ENCODE peak calls at places on chromosomes 4 and X, in seven cellular contexts. One of them, this sample, is unnamed.

GRCh38 chr4:19675172-19675811 is 576.4 kb upstream of the SLIT2 start:
- DNase-seq in nucleus accumbens: no peak
- DNase-seq in EL: no peak
- DNase-seq in activated gamma-delta T cell treated with Interleukin-2 at 50 U/mL for 16 hours: no peak
- DNase-seq in HTR-8/SVneo: no peak
- DNase-seq in lung: no peak
- DNase-seq in upper lobe of right lung: no peak
- DNase-seq in this sample: no peak

GRCh38 chr4:105785792-105786191 is 77.2 kb downstream of the GSTCD start:
- DNase-seq in nucleus accumbens: no peak
- DNase-seq in EL: no peak
- DNase-seq in activated gamma-delta T cell treated with Interleukin-2 at 50 U/mL for 16 hours: no peak
- DNase-seq in HTR-8/SVneo: no peak
- DNase-seq in lung: no peak
- DNase-seq in upper lobe of right lung: no peak
- DNase-seq in this sample: no peak

GRCh38 chr4:147958057-147958456 is 226.2 kb downstream of the ARHGAP10 start:
- DNase-seq in nucleus accumbens: no peak
- DNase-seq in EL: no peak
- DNase-seq in activated gamma-delta T cell treated with Interleukin-2 at 50 U/mL for 16 hours: no peak
- DNase-seq in HTR-8/SVneo: no peak
- DNase-seq in lung: no peak
- DNase-seq in upper lobe of right lung: no peak
- DNase-seq in this sample: no peak

GRCh38 chrX:47179221-47179927 is 14.3 kb upstream of the UBA1 start:
- DNase-seq in nucleus accumbens: peak
- DNase-seq in EL: peak
- DNase-seq in activated gamma-delta T cell treated with Interleukin-2 at 50 U/mL for 16 hours: no peak
- DNase-seq in HTR-8/SVneo: no peak
- DNase-seq in lung: no peak
- DNase-seq in upper lobe of right lung: no peak
- DNase-seq in this sample: peak

GRCh38 chrX:71301195-71301924 is at the start of gene ITGB1BP2:
- DNase-seq in nucleus accumbens: no peak
- DNase-seq in EL: peak
- DNase-seq in activated gamma-delta T cell treated with Interleukin-2 at 50 U/mL for 16 hours: no peak
- DNase-seq in HTR-8/SVneo: no peak
- DNase-seq in lung: no peak
- DNase-seq in upper lobe of right lung: no peak
- DNase-seq in this sample: no peak

GRCh38 chr4:5976431-5976830 is 41.8 kb downstream of the C4orf50 start:
- DNase-seq in nucleus accumbens: no peak
- DNase-seq in EL: no peak
- DNase-seq in activated gamma-delta T cell treated with Interleukin-2 at 50 U/mL for 16 hours: no peak
- DNase-seq in HTR-8/SVneo: no peak
- DNase-seq in lung: no peak
- DNase-seq in upper lobe of right lung: peak
- DNase-seq in this sample: peak

GRCh38 chr4:128728190-128728589 is 81.3 kb upstream of the JADE1 start:
- DNase-seq in nucleus accumbens: no peak
- DNase-seq in EL: no peak
- DNase-seq in activated gamma-delta T cell treated with Interleukin-2 at 50 U/mL for 16 hours: no peak
- DNase-seq in HTR-8/SVneo: no peak
- DNase-seq in lung: no peak
- DNase-seq in upper lobe of right lung: no peak
- DNase-seq in this sample: no peak

GRCh38 chrX:31268359-31268758 is 196.5 kb upstream of the FTHL17 start:
- DNase-seq in nucleus accumbens: no peak
- DNase-seq in EL: no peak
- DNase-seq in activated gamma-delta T cell treated with Interleukin-2 at 50 U/mL for 16 hours: no peak
- DNase-seq in HTR-8/SVneo: peak
- DNase-seq in lung: no peak
- DNase-seq in upper lobe of right lung: no peak
- DNase-seq in this sample: no peak

GRCh38 chrX:16589211-16589610 is 60.7 kb upstream of the S100G start:
- DNase-seq in nucleus accumbens: no peak
- DNase-seq in EL: peak
- DNase-seq in activated gamma-delta T cell treated with Interleukin-2 at 50 U/mL for 16 hours: no peak
- DNase-seq in HTR-8/SVneo: no peak
- DNase-seq in lung: no peak
- DNase-seq in upper lobe of right lung: no peak
- DNase-seq in this sample: no peak

GRCh38 chrX:87299563-87300160 is 217.9 kb upstream of the KLHL4 start:
- DNase-seq in nucleus accumbens: no peak
- DNase-seq in EL: peak
- DNase-seq in activated gamma-delta T cell treated with Interleukin-2 at 50 U/mL for 16 hours: no peak
- DNase-seq in HTR-8/SVneo: no peak
- DNase-seq in lung: no peak
- DNase-seq in upper lobe of right lung: no peak
- DNase-seq in this sample: no peak

GRCh38 chr4:52659016-52659721 is at the start of gene USP46:
- DNase-seq in nucleus accumbens: peak
- DNase-seq in EL: peak
- DNase-seq in activated gamma-delta T cell treated with Interleukin-2 at 50 U/mL for 16 hours: peak
- DNase-seq in HTR-8/SVneo: peak
- DNase-seq in lung: peak
- DNase-seq in upper lobe of right lung: peak
- DNase-seq in this sample: peak

GRCh38 chr4:102501176-102501634 is at the start of gene NFKB1:
- DNase-seq in nucleus accumbens: peak
- DNase-seq in EL: peak
- DNase-seq in activated gamma-delta T cell treated with Interleukin-2 at 50 U/mL for 16 hours: peak
- DNase-seq in HTR-8/SVneo: peak
- DNase-seq in lung: peak
- DNase-seq in upper lobe of right lung: peak
- DNase-seq in this sample: peak

GRCh38 chrX:104351173-104351769 is 96.5 kb upstream of the ESX1 start:
- DNase-seq in nucleus accumbens: no peak
- DNase-seq in EL: peak
- DNase-seq in activated gamma-delta T cell treated with Interleukin-2 at 50 U/mL for 16 hours: no peak
- DNase-seq in HTR-8/SVneo: peak
- DNase-seq in lung: no peak
- DNase-seq in upper lobe of right lung: no peak
- DNase-seq in this sample: no peak

GRCh38 chr4:183171484-183172267 is 72.6 kb downstream of the WWC2 start:
- DNase-seq in nucleus accumbens: no peak
- DNase-seq in EL: peak
- DNase-seq in activated gamma-delta T cell treated with Interleukin-2 at 50 U/mL for 16 hours: no peak
- DNase-seq in HTR-8/SVneo: no peak
- DNase-seq in lung: no peak
- DNase-seq in upper lobe of right lung: no peak
- DNase-seq in this sample: no peak

GRCh38 chr4:55745014-55745413 is 74.6 kb upstream of the EXOC1L start:
- DNase-seq in nucleus accumbens: no peak
- DNase-seq in EL: no peak
- DNase-seq in activated gamma-delta T cell treated with Interleukin-2 at 50 U/mL for 16 hours: no peak
- DNase-seq in HTR-8/SVneo: no peak
- DNase-seq in lung: no peak
- DNase-seq in upper lobe of right lung: no peak
- DNase-seq in this sample: no peak

GRCh38 chr4:98661356-98662054 is 3.1 kb upstream of the TSPAN5 start:
- DNase-seq in nucleus accumbens: no peak
- DNase-seq in EL: no peak
- DNase-seq in activated gamma-delta T cell treated with Interleukin-2 at 50 U/mL for 16 hours: no peak
- DNase-seq in HTR-8/SVneo: no peak
- DNase-seq in lung: no peak
- DNase-seq in upper lobe of right lung: no peak
- DNase-seq in this sample: no peak

GRCh38 chrX:45811307-45811706 is 610.6 kb upstream of the DIPK2B start:
- DNase-seq in nucleus accumbens: no peak
- DNase-seq in EL: no peak
- DNase-seq in activated gamma-delta T cell treated with Interleukin-2 at 50 U/mL for 16 hours: no peak
- DNase-seq in HTR-8/SVneo: no peak
- DNase-seq in lung: no peak
- DNase-seq in upper lobe of right lung: no peak
- DNase-seq in this sample: no peak

GRCh38 chr4:182369211-182369610 is 126.0 kb downstream of the TENM3 start:
- DNase-seq in nucleus accumbens: no peak
- DNase-seq in EL: peak
- DNase-seq in activated gamma-delta T cell treated with Interleukin-2 at 50 U/mL for 16 hours: no peak
- DNase-seq in HTR-8/SVneo: no peak
- DNase-seq in lung: no peak
- DNase-seq in upper lobe of right lung: no peak
- DNase-seq in this sample: no peak

GRCh38 chrX:105648732-105649131 is 173.6 kb upstream of the NRK start:
- DNase-seq in nucleus accumbens: no peak
- DNase-seq in EL: no peak
- DNase-seq in activated gamma-delta T cell treated with Interleukin-2 at 50 U/mL for 16 hours: no peak
- DNase-seq in HTR-8/SVneo: no peak
- DNase-seq in lung: no peak
- DNase-seq in upper lobe of right lung: no peak
- DNase-seq in this sample: no peak

GRCh38 chr4:52243367-52243766 is 192.3 kb downstream of the SPATA18 start:
- DNase-seq in nucleus accumbens: no peak
- DNase-seq in EL: no peak
- DNase-seq in activated gamma-delta T cell treated with Interleukin-2 at 50 U/mL for 16 hours: no peak
- DNase-seq in HTR-8/SVneo: no peak
- DNase-seq in lung: no peak
- DNase-seq in upper lobe of right lung: no peak
- DNase-seq in this sample: no peak

GRCh38 chr4:146338512-146338911 is 124.2 kb downstream of the REELD1 start:
- DNase-seq in nucleus accumbens: no peak
- DNase-seq in EL: no peak
- DNase-seq in activated gamma-delta T cell treated with Interleukin-2 at 50 U/mL for 16 hours: no peak
- DNase-seq in HTR-8/SVneo: no peak
- DNase-seq in lung: no peak
- DNase-seq in upper lobe of right lung: no peak
- DNase-seq in this sample: no peak

GRCh38 chrX:148441387-148441786 is 59.0 kb upstream of the AFF2 start:
- DNase-seq in nucleus accumbens: no peak
- DNase-seq in EL: no peak
- DNase-seq in activated gamma-delta T cell treated with Interleukin-2 at 50 U/mL for 16 hours: no peak
- DNase-seq in HTR-8/SVneo: no peak
- DNase-seq in lung: no peak
- DNase-seq in upper lobe of right lung: no peak
- DNase-seq in this sample: no peak

GRCh38 chr4:128853741-128854140 is 44.2 kb downstream of the JADE1 start:
- DNase-seq in nucleus accumbens: no peak
- DNase-seq in EL: no peak
- DNase-seq in activated gamma-delta T cell treated with Interleukin-2 at 50 U/mL for 16 hours: no peak
- DNase-seq in HTR-8/SVneo: no peak
- DNase-seq in lung: no peak
- DNase-seq in upper lobe of right lung: no peak
- DNase-seq in this sample: no peak

GRCh38 chr4:11824557-11824956 is 395.9 kb upstream of the HS3ST1 start:
- DNase-seq in nucleus accumbens: no peak
- DNase-seq in EL: no peak
- DNase-seq in activated gamma-delta T cell treated with Interleukin-2 at 50 U/mL for 16 hours: no peak
- DNase-seq in HTR-8/SVneo: no peak
- DNase-seq in lung: no peak
- DNase-seq in upper lobe of right lung: no peak
- DNase-seq in this sample: no peak

GRCh38 chr4:103429283-103429682 is 231.1 kb upstream of the CENPE start:
- DNase-seq in nucleus accumbens: no peak
- DNase-seq in EL: peak
- DNase-seq in activated gamma-delta T cell treated with Interleukin-2 at 50 U/mL for 16 hours: no peak
- DNase-seq in HTR-8/SVneo: no peak
- DNase-seq in lung: no peak
- DNase-seq in upper lobe of right lung: no peak
- DNase-seq in this sample: no peak

GRCh38 chr4:73844806-73845205 is 8.3 kb upstream of the PF4V1 start:
- DNase-seq in nucleus accumbens: no peak
- DNase-seq in EL: no peak
- DNase-seq in activated gamma-delta T cell treated with Interleukin-2 at 50 U/mL for 16 hours: no peak
- DNase-seq in HTR-8/SVneo: no peak
- DNase-seq in lung: no peak
- DNase-seq in upper lobe of right lung: no peak
- DNase-seq in this sample: no peak

GRCh38 chr4:172762902-172763301 is 405.7 kb upstream of the GALNT7 start:
- DNase-seq in nucleus accumbens: no peak
- DNase-seq in EL: no peak
- DNase-seq in activated gamma-delta T cell treated with Interleukin-2 at 50 U/mL for 16 hours: no peak
- DNase-seq in HTR-8/SVneo: no peak
- DNase-seq in lung: no peak
- DNase-seq in upper lobe of right lung: no peak
- DNase-seq in this sample: no peak

GRCh38 chr4:160809576-160809975 is 1354.2 kb downstream of the FSTL5 start:
- DNase-seq in nucleus accumbens: no peak
- DNase-seq in EL: no peak
- DNase-seq in activated gamma-delta T cell treated with Interleukin-2 at 50 U/mL for 16 hours: no peak
- DNase-seq in HTR-8/SVneo: no peak
- DNase-seq in lung: no peak
- DNase-seq in upper lobe of right lung: no peak
- DNase-seq in this sample: no peak

GRCh38 chr4:83334425-83335241 is at the start of gene HPSE:
- DNase-seq in nucleus accumbens: no peak
- DNase-seq in EL: peak
- DNase-seq in activated gamma-delta T cell treated with Interleukin-2 at 50 U/mL for 16 hours: peak
- DNase-seq in HTR-8/SVneo: peak
- DNase-seq in lung: peak
- DNase-seq in upper lobe of right lung: peak
- DNase-seq in this sample: peak

GRCh38 chr4:72375050-72375736 is 193.8 kb downstream of the ADAMTS3 start:
- DNase-seq in nucleus accumbens: no peak
- DNase-seq in EL: peak
- DNase-seq in activated gamma-delta T cell treated with Interleukin-2 at 50 U/mL for 16 hours: no peak
- DNase-seq in HTR-8/SVneo: no peak
- DNase-seq in lung: no peak
- DNase-seq in upper lobe of right lung: no peak
- DNase-seq in this sample: no peak

This sample was measured in dorsolateral prefrontal cortex.